ENCODE peak calls at places on chromosomes 1 and 21, in five cellular contexts. One of them, this sample, is unnamed.

GRCh38 chr1:83626603-83627002 is 372.3 kb downstream of the TTLL7 start:
- DNase-seq in endodermal cell: no peak
- DNase-seq in fibroblast of the aortic adventitia: no peak
- DNase-seq in ovary: no peak
- DNase-seq in left lung: no peak
- DNase-seq in this sample: no peak

GRCh38 chr21:38092033-38092432 is 164.8 kb upstream of the KCNJ15 start:
- DNase-seq in endodermal cell: no peak
- DNase-seq in left lung: no peak
- DNase-seq in ovary: no peak
- DNase-seq in fibroblast of the aortic adventitia: no peak
- DNase-seq in this sample: no peak

GRCh38 chr1:175893192-175893591 is 149.8 kb upstream of the TNR start:
- DNase-seq in left lung: no peak
- DNase-seq in ovary: no peak
- DNase-seq in fibroblast of the aortic adventitia: no peak
- DNase-seq in endodermal cell: peak; percentile 26
- DNase-seq in this sample: no peak

GRCh38 chr1:215819114-215819513 is 252.0 kb downstream of the KCTD3 start:
- DNase-seq in left lung: no peak
- DNase-seq in ovary: no peak
- DNase-seq in endodermal cell: no peak
- DNase-seq in fibroblast of the aortic adventitia: peak; percentile 66
- DNase-seq in this sample: no peak

GRCh38 chr1:240747907-240748306 is 136.0 kb upstream of the GREM2 start:
- DNase-seq in ovary: no peak
- DNase-seq in left lung: no peak
- DNase-seq in fibroblast of the aortic adventitia: no peak
- DNase-seq in endodermal cell: no peak
- DNase-seq in this sample: no peak

GRCh38 chr1:33443067-33443704 is 12.3 kb upstream of the PHC2 start:
- DNase-seq in left lung: no peak
- DNase-seq in ovary: no peak
- DNase-seq in endodermal cell: no peak
- DNase-seq in fibroblast of the aortic adventitia: peak; percentile 67
- DNase-seq in this sample: peak; percentile 70

GRCh38 chr1:162085991-162086390 is 16.5 kb downstream of the NOS1AP start:
- DNase-seq in endodermal cell: no peak
- DNase-seq in left lung: no peak
- DNase-seq in ovary: no peak
- DNase-seq in fibroblast of the aortic adventitia: no peak
- DNase-seq in this sample: no peak

GRCh38 chr1:1808206-1808605 is 29.9 kb upstream of the NADK start:
- DNase-seq in endodermal cell: no peak
- DNase-seq in fibroblast of the aortic adventitia: no peak
- DNase-seq in ovary: no peak
- DNase-seq in left lung: no peak
- DNase-seq in this sample: no peak

GRCh38 chr21:41639766-41640165 is 127.1 kb downstream of the RIPK4 start:
- DNase-seq in left lung: no peak
- DNase-seq in endodermal cell: no peak
- DNase-seq in fibroblast of the aortic adventitia: no peak
- DNase-seq in ovary: no peak
- DNase-seq in this sample: no peak

GRCh38 chr1:10339036-10339567 is 59.8 kb upstream of the PGD start:
- DNase-seq in ovary: no peak
- DNase-seq in endodermal cell: no peak
- DNase-seq in fibroblast of the aortic adventitia: no peak
- DNase-seq in left lung: no peak
- DNase-seq in this sample: no peak

GRCh38 chr1:209241481-209241880 is 342.0 kb upstream of the CAMK1G start:
- DNase-seq in left lung: no peak
- DNase-seq in endodermal cell: no peak
- DNase-seq in ovary: no peak
- DNase-seq in fibroblast of the aortic adventitia: no peak
- DNase-seq in this sample: peak; percentile 17

GRCh38 chr1:154717467-154718004 is 109.5 kb upstream of the ADAR start:
- DNase-seq in endodermal cell: no peak
- DNase-seq in ovary: no peak
- DNase-seq in fibroblast of the aortic adventitia: no peak
- DNase-seq in left lung: no peak
- DNase-seq in this sample: no peak

GRCh38 chr1:38071530-38072266 is 25.1 kb upstream of the POU3F1 start:
- DNase-seq in endodermal cell: no peak
- DNase-seq in ovary: no peak
- DNase-seq in left lung: no peak
- DNase-seq in fibroblast of the aortic adventitia: peak; percentile 46
- DNase-seq in this sample: peak; percentile 57

GRCh38 chr1:85027242-85027983 is 20.9 kb downstream of the MCOLN3 start:
- DNase-seq in ovary: no peak
- DNase-seq in left lung: no peak
- DNase-seq in fibroblast of the aortic adventitia: peak; percentile 41
- DNase-seq in endodermal cell: no peak
- DNase-seq in this sample: peak; percentile 16

GRCh38 chr21:25970254-25970930 is 200.2 kb downstream of the APP start:
- DNase-seq in ovary: no peak
- DNase-seq in fibroblast of the aortic adventitia: no peak
- DNase-seq in endodermal cell: no peak
- DNase-seq in left lung: no peak
- DNase-seq in this sample: no peak

GRCh38 chr21:45623436-45623835 is 20.1 kb upstream of the PCBP3 start:
- DNase-seq in endodermal cell: peak; percentile 5
- DNase-seq in ovary: no peak
- DNase-seq in left lung: no peak
- DNase-seq in fibroblast of the aortic adventitia: no peak
- DNase-seq in this sample: no peak

GRCh38 chr1:226989081-226989747 is 49.1 kb downstream of the COQ8A start:
- DNase-seq in endodermal cell: no peak
- DNase-seq in ovary: no peak
- DNase-seq in left lung: no peak
- DNase-seq in fibroblast of the aortic adventitia: no peak
- DNase-seq in this sample: no peak

GRCh38 chr1:26163684-26164035 is 4.8 kb downstream of the FAM110D start:
- DNase-seq in left lung: no peak
- DNase-seq in ovary: no peak
- DNase-seq in endodermal cell: no peak
- DNase-seq in fibroblast of the aortic adventitia: no peak
- DNase-seq in this sample: no peak
- H3K4me3 ChIP-seq in left lung: peak overlapping the region; percentile 25
- H3K4me3 ChIP-seq in ovary: peak overlapping the region; percentile 40
- H3K4me3 ChIP-seq in endodermal cell: no peak overlapping the region
- H3K4me3 ChIP-seq in fibroblast of the aortic adventitia: peak overlapping the region; percentile 49
- H3K4me3 ChIP-seq in this sample: no peak overlapping the region

GRCh38 chr21:30942192-30942591 is 60.8 kb upstream of the KRTAP11-1 start:
- DNase-seq in left lung: no peak
- DNase-seq in ovary: no peak
- DNase-seq in fibroblast of the aortic adventitia: no peak
- DNase-seq in endodermal cell: no peak
- DNase-seq in this sample: no peak
- TF ChIP-seq CTCF in left lung: no peak
- TF ChIP-seq CTCF in ovary: no peak
- TF ChIP-seq CTCF in fibroblast of the aortic adventitia: no peak
- TF ChIP-seq CTCF in endodermal cell: peak; percentile 51
- TF ChIP-seq CTCF in this sample: no peak

GRCh38 chr21:17783816-17784598 is 35.1 kb downstream of the C21orf91 start:
- DNase-seq in left lung: no peak
- DNase-seq in ovary: no peak
- DNase-seq in endodermal cell: no peak
- DNase-seq in fibroblast of the aortic adventitia: no peak
- DNase-seq in this sample: no peak
- H3K4me3 ChIP-seq in left lung: no peak overlapping the region
- H3K4me3 ChIP-seq in ovary: no peak overlapping the region
- H3K4me3 ChIP-seq in endodermal cell: no peak overlapping the region
- H3K4me3 ChIP-seq in fibroblast of the aortic adventitia: no peak overlapping the region
- H3K4me3 ChIP-seq in this sample: no peak overlapping the region

GRCh38 chr21:36873511-36873910 is 93.0 kb downstream of the HLCS start:
- DNase-seq in fibroblast of the aortic adventitia: no peak
- DNase-seq in ovary: no peak
- DNase-seq in left lung: no peak
- DNase-seq in endodermal cell: no peak
- DNase-seq in this sample: no peak
- TF ChIP-seq CTCF in fibroblast of the aortic adventitia: no peak
- TF ChIP-seq CTCF in ovary: no peak
- TF ChIP-seq CTCF in left lung: no peak
- TF ChIP-seq CTCF in endodermal cell: no peak
- TF ChIP-seq CTCF in this sample: no peak

GRCh38 chr1:223137402-223138100 is 5.5 kb downstream of the TLR5 start:
- DNase-seq in left lung: no peak
- DNase-seq in ovary: no peak
- DNase-seq in endodermal cell: no peak
- DNase-seq in fibroblast of the aortic adventitia: peak; percentile 87
- DNase-seq in this sample: peak; percentile 81

GRCh38 chr1:223136086-223136485 is 7.0 kb downstream of the TLR5 start:
- DNase-seq in ovary: no peak
- DNase-seq in left lung: no peak
- DNase-seq in endodermal cell: peak; percentile 78
- DNase-seq in fibroblast of the aortic adventitia: no peak
- DNase-seq in this sample: no peak

GRCh38 chr1:223135176-223135575 is 7.9 kb downstream of the TLR5 start:
- DNase-seq in fibroblast of the aortic adventitia: peak; percentile 83
- DNase-seq in ovary: peak; percentile 65
- DNase-seq in left lung: peak; percentile 79
- DNase-seq in endodermal cell: no peak
- DNase-seq in this sample: peak; percentile 81

GRCh38 chr1:223133301-223133823 is 9.7 kb downstream of the TLR5 start:
- DNase-seq in ovary: no peak
- DNase-seq in fibroblast of the aortic adventitia: no peak
- DNase-seq in endodermal cell: no peak
- DNase-seq in left lung: no peak
- DNase-seq in this sample: no peak

DNA sequence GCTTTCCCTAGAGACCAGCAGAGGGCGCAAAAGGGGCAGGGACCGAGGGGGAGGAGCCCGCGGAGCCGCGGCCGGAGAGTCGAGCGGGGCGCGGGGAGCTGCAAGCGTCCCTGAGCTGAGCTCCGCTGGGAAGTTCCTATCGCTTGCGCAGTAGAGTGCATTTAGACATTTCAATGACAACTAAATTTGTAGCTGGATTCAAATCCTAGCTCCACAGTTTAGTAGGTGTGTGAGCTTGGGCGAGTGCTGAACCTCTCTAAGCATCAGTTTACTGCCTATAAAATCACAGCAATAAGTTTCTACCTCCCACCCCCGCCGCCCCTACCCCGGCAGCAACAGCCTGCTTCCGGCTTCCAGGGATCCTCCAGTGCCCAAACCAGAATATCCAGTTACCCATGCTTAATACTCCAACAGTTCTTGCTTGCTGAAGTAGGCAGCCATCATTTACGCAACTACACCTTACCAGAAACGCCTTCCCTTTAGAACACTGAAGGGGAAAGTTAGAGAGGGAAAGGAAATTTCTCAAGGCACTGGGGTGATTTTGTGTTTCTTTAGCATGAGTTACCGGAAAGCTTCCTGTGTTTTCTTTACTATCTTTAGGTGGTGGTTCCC is 9.1 kb downstream of the TLR5 start:
- DNase-seq in left lung: peak; percentile 97
- DNase-seq in fibroblast of the aortic adventitia: peak; percentile 79
- DNase-seq in endodermal cell: peak; percentile 96
- DNase-seq in ovary: peak; percentile 88
- DNase-seq in this sample: peak; percentile 69
- H3K4me3 ChIP-seq in left lung: peak overlapping the region; percentile 35
- H3K4me3 ChIP-seq in fibroblast of the aortic adventitia: peak overlapping the region; percentile 49
- H3K4me3 ChIP-seq in endodermal cell: peak overlapping the region; percentile 69
- H3K4me3 ChIP-seq in ovary: peak overlapping the region; percentile 41
- H3K4me3 ChIP-seq in this sample: peak overlapping the region; percentile 27

DNA sequence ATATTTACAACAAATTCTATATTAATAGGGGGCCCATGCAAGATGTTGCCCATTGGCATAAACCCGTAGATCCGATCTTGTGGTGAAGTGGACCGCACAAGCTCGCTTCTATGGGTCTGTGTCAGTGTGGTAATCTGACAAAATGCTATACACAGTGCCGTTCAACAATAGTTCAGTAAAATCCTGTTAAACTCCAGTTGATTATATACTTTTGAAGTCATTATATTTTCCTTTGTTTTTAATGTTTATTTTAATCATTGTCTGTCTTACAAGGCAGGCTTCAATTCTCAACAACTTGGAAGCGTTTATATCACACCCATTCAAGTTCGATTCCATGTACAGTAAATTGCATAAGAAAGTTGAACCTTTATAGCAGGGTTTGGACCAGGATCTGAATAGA is 809.3 kb downstream of the USP25 start:
- DNase-seq in left lung: no peak
- DNase-seq in fibroblast of the aortic adventitia: no peak
- DNase-seq in ovary: no peak
- DNase-seq in endodermal cell: no peak
- DNase-seq in this sample: peak; percentile 54
- TF ChIP-seq CTCF in left lung: no peak
- TF ChIP-seq CTCF in fibroblast of the aortic adventitia: no peak
- TF ChIP-seq CTCF in ovary: no peak
- TF ChIP-seq CTCF in endodermal cell: no peak
- TF ChIP-seq CTCF in this sample: no peak